ENCODE peak calls at places on chromosomes 11 and 22, in four cellular contexts. V, L, N and J are unnamed samples.

GRCh38 chr22:31272522-31273446 is 19.5 kb downstream of the PIK3IP1 start:
- DNase-seq in N (no peak), V (peak), L (no peak), J (no peak)

GRCh38 chr11:125404811-125405481 is 91.1 kb downstream of the FEZ1 start:
- DNase-seq in V (peak), N (peak), L (no peak), J (peak)

GRCh38 chr11:8768625-8769333 is 86.2 kb downstream of the RPL27A start:
- DNase-seq in V (no peak), L (no peak), N (no peak), J (no peak)

GRCh38 chr22:49725516-49725915 is 102.2 kb downstream of the BRD1 start:
- DNase-seq in V (no peak), N (no peak), L (no peak), J (peak)

GRCh38 chr22:37519268-37520195 is at the start of gene CARD10:
- DNase-seq in V (peak), N (no peak), L (no peak), J (no peak)

GRCh38 chr11:100525635-100526034 is 161.5 kb upstream of the ARHGAP42 start:
- DNase-seq in N (no peak), V (no peak), L (no peak), J (no peak)

GRCh38 chr11:64742940-64743590 is 877 bp downstream of the RASGRP2 start:
- DNase-seq in N (no peak), L (no peak), V (peak), J (peak)

GRCh38 chr22:30969532-30970355 is 679 bp downstream of the TUG1 start:
- DNase-seq in N (no peak), V (no peak), L (no peak), J (no peak)

GRCh38 chr11:129743029-129743846 is 72.4 kb upstream of the TMEM45B start:
- DNase-seq in L (no peak), V (no peak), N (no peak), J (peak)

GRCh38 chr11:125091247-125091876 is 20.1 kb downstream of the TMEM218 start:
- DNase-seq in V (peak), N (no peak), L (no peak), J (peak)

GRCh38 chr11:64250875-64251721 is at the start of gene PLCB3:
- DNase-seq in N (no peak), V (peak), L (no peak), J (no peak)

GRCh38 chr22:49863936-49864335 is 10.3 kb downstream of the ZBED4 start:
- DNase-seq in V (no peak), L (no peak), N (no peak), J (no peak)

GRCh38 chr11:116731097-116731761 is 41.6 kb downstream of the BUD13 start:
- DNase-seq in N (no peak), L (no peak), V (peak), J (peak)

GRCh38 chr11:57460017-57460755 is at the start of gene RTN4RL2:
- DNase-seq in N (no peak), L (no peak), V (peak), J (no peak)

GRCh38 chr22:34960005-34960404 is 106.0 kb upstream of the ISX start:
- DNase-seq in N (no peak), V (no peak), L (no peak), J (no peak)

GRCh38 chr11:114278342-114279065 is 17.7 kb upstream of the NNMT start:
- DNase-seq in L (no peak), N (no peak), V (no peak), J (peak)

GRCh38 chr11:116837231-116838091 is at the start of gene APOA1:
- DNase-seq in N (no peak), L (no peak), V (peak), J (no peak)

GRCh38 chr22:46362221-46362933 is 26.9 kb downstream of the TRMU start:
- DNase-seq in L (no peak), V (no peak), N (no peak), J (no peak)

GRCh38 chr11:67041602-67042001 is 15.0 kb upstream of the RHOD start:
- DNase-seq in L (no peak), V (no peak), N (no peak), J (no peak)

GRCh38 chr11:67045314-67045713 is 11.3 kb upstream of the RHOD start:
- DNase-seq in V (no peak), L (no peak), N (no peak), J (no peak)

GRCh38 chr11:67043572-67044329 is 12.9 kb upstream of the RHOD start:
- DNase-seq in N (no peak), L (no peak), V (no peak), J (no peak)

GRCh38 chr11:67044496-67044895 is 12.2 kb upstream of the RHOD start:
- DNase-seq in V (no peak), L (no peak), N (no peak), J (no peak)

DNA sequence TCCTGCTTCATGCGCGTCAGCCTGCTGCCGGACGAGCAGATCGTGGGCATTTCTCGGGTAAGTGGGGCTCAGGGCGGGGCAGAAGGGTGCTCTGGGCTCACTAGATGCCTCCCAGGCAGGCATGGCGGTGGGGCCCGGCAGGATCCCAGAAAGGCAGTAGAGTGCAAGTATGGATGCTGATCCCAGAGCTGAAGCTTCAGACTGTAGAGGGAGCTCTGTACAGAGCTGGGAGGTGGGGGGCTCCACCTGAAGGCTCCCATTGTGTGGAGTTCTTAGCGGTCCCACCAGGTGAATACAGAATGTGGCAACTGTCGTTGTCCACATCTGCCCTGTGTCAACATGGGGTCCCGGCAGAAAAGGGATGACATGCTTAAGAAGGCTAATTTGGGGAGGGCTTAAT is 16.5 kb upstream of the RHOD start:
- DNase-seq in L (no peak), N (no peak), V (no peak), J (no peak)
- TF ChIP-seq CTCF in L (no peak), N (no peak), V (no peak), J (no peak)

DNA sequence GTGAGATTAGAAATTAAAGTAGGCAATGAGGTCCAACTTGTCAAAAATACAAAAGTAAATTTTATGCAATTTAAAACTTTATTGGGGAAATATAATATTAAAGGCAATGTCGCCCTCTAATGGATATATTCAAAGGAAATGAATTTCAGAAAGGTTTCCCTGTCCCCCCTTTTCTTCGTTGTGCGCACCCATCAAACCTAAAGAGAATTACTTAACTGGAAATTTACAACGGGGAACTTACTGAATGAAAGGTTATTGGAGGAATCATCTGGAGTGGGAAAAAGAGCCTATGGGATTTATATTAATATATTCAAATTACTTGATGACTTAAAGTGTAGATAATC is 1.7 kb upstream of the ABTB2 start:
- DNase-seq in N (no peak), L (no peak), V (no peak), J (no peak)
- TF ChIP-seq CTCF in N (no peak), L (no peak), V (peak), J (peak)

DNA sequence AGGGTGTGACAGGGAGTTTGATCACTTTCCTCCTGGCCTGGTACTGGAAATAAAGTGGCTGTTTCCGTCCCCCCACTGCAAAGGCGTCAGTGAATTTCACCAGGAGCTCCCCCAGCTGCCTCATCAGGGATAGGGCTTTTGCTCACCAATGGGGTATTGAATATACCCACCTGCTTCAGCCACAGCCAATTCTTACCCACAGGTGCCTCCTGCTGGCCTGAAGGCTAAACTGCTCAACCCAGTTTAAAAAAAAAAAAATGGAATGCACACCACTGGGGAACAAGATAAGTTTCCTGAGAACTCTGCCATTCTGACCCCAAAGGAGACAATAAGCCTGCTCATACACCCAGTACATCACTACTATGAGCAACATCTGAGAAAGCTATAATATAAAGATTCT is 65.3 kb upstream of the MS4A8 start:
- DNase-seq in L (no peak), N (no peak), V (peak), J (no peak)
- TF ChIP-seq CTCF in L (no peak), N (no peak), V (peak), J (peak)

DNA sequence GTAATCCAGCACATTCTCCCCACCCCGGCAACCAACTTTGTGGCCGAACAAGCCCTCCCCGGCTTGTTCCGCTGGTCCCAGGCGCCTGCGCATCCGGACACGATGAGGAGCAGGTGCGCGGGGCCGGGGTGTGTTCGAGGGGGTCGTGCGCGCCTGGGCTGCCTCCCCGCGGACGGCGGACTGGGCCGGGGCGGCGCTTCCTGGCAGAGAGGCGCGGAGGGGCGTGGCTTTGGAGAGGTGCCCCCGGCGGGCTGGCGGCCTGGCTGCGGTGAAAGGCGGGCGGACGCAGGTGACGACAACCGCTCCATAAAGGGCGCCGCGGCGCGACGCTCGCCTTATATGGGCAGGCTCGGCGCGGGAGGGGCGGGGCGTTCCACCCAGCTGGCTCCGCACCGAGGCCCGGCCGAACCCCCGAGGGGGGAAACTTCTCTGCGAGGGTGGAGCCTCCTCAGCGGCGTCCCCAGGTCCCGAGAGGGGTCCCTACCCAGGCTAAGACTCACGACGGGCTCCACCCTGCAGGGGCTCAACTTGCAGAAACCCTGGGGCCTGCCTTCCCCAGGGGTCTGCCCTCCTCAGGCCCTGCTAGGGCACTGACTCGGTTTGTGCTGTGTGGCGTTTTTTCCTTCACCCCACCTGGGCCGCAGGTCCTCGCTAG is 26.4 kb downstream of the TXN2 start:
- DNase-seq in V (peak), L (no peak), N (peak), J (peak)
- TF ChIP-seq CTCF in V (no peak), L (no peak), N (no peak), J (no peak)